ENCODE peak calls at places on chromosome 11, in four cellular contexts. T is right atrium auricular region, J is esophagus squamous epithelium, Z is ovary. Y is an unnamed sample.

GRCh38 chr11:102760355-102761035 is 19.9 kb downstream of the MMP10 start:
- DNase-seq in Z (no peak), T (no peak), J (no peak), Y (no peak)

GRCh38 chr11:48141475-48142100 is 75.0 kb upstream of the OR4B1 start:
- DNase-seq in Z (no peak), T (no peak), J (no peak), Y (no peak)

GRCh38 chr11:43278302-43278956 is 33.4 kb upstream of the API5 start:
- DNase-seq in J (no peak), T (no peak), Z (no peak), Y (no peak)

GRCh38 chr11:47233989-47234668 is 14.5 kb downstream of the ACP2 start:
- DNase-seq in Z (no peak), J (no peak), T (no peak), Y (no peak)

GRCh38 chr11:73330569-73331093 is 22.6 kb downstream of the ARHGEF17 start:
- DNase-seq in T (no peak), J (no peak), Z (no peak), Y (no peak)

GRCh38 chr11:1654388-1655167 is 25.0 kb downstream of the KRTAP5-5 start:
- DNase-seq in Z (no peak), T (no peak), J (no peak), Y (no peak)

GRCh38 chr11:19946681-19947080 is 213.6 kb downstream of the DBX1 start:
- DNase-seq in Z (no peak), T (no peak), J (no peak), Y (no peak)

GRCh38 chr11:1395773-1396374 is 6.1 kb downstream of the BRSK2 start:
- DNase-seq in Z (no peak), T (no peak), J (no peak), Y (no peak)

GRCh38 chr11:60657880-60658279 is 41.5 kb upstream of the MS4A8 start:
- DNase-seq in Z (no peak), J (no peak), T (no peak), Y (no peak)

GRCh38 chr11:34342008-34342533 is 15.7 kb downstream of the ABTB2 start:
- DNase-seq in T (no peak), Z (peak), J (no peak), Y (no peak)

GRCh38 chr11:44880953-44881352 is 69.7 kb downstream of the TP53I11 start:
- DNase-seq in T (no peak), J (no peak), Z (no peak), Y (no peak)

GRCh38 chr11:1199689-1200610 is 22.9 kb upstream of the MUC5B start:
- DNase-seq in J (no peak), Z (peak), T (no peak), Y (no peak)

GRCh38 chr11:15300282-15300681 is 185.6 kb downstream of the INSC start:
- DNase-seq in T (no peak), Z (no peak), J (no peak), Y (no peak)

GRCh38 chr11:69559181-69559580 is 77.7 kb downstream of the LINC01488 start:
- DNase-seq in T (no peak), Z (no peak), J (no peak), Y (no peak)

GRCh38 chr11:74754507-74755255 is 6.0 kb downstream of the RNF169 start:
- DNase-seq in T (no peak), J (no peak), Z (no peak), Y (peak)

GRCh38 chr11:126163074-126163700 is 48.3 kb downstream of the RPUSD4 start:
- DNase-seq in T (no peak), J (no peak), Z (no peak), Y (peak)

GRCh38 chr11:64510759-64511158 is 80.3 kb upstream of the SLC22A12 start:
- DNase-seq in T (no peak), J (no peak), Z (no peak), Y (no peak)

GRCh38 chr11:64503354-64503753 is 87.7 kb upstream of the SLC22A12 start:
- DNase-seq in T (no peak), J (no peak), Z (no peak), Y (no peak)

GRCh38 chr11:64504999-64505398 is 86.0 kb upstream of the SLC22A12 start:
- DNase-seq in T (no peak), J (no peak), Z (no peak), Y (no peak)

GRCh38 chr11:64511966-64512365 is 79.1 kb upstream of the SLC22A12 start:
- DNase-seq in Z (no peak), J (no peak), T (no peak), Y (no peak)

DNA sequence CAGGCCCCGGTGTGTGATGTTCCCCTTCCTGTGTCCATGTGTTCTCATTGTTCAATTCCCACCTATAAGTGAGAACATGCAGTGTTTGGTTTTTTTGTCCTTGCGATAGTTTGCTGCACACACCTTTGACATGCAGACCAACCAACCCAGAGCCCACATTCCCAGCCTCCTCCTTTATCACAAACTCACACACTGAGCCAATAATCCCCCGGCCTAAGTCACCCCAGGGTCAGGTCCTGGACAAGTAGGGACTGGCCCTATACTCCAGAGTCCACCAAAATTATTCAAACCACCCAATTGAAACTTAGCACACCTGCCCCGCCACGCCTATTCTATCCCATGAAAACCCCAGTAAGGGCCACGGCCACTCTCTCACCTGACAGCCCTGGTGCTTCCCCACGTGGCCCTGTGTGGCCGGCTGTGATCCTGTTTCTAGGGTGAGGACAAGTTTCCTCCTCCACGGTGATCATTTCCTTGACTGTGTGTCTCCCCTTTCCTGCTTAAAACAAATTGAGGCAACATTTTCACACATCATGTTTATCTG is 83.1 kb upstream of the SLC22A12 start:
- DNase-seq in T (no peak), Z (no peak), J (no peak), Y (no peak)
- H3K27ac ChIP-seq in T (no peak), Z (no peak), J (no peak), Y (no peak)

GRCh38 chr11:134124660-134125451 is 56.0 kb downstream of the JAM3 start:
- DNase-seq in J (no peak), Z (peak), T (peak), Y (no peak)
- H3K27ac ChIP-seq in J (peak), Z (no peak), T (peak), Y (no peak)

GRCh38 chr11:111913031-111913861 is 712 bp downstream of the HSPB2 start:
- DNase-seq in T (no peak), J (no peak), Z (peak), Y (no peak)

GRCh38 chr11:111913997-111914396 is 1.5 kb downstream of the HSPB2 start:
- DNase-seq in Z (peak), J (no peak), T (no peak), Y (no peak)

GRCh38 chr11:111912535-111912934 is at the start of gene HSPB2:
- DNase-seq in T (no peak), Z (peak), J (no peak), Y (no peak)

GRCh38 chr11:111910637-111911562 is 670 bp downstream of the CRYAB start:
- DNase-seq in T (no peak), Z (no peak), J (no peak), Y (no peak)

GRCh38 chr11:111911563-111912401 is at the start of gene CRYAB:
- DNase-seq in Z (peak), T (peak), J (no peak), Y (peak)
- H3K27ac ChIP-seq in Z (peak), T (peak), J (peak), Y (no peak)

DNA sequence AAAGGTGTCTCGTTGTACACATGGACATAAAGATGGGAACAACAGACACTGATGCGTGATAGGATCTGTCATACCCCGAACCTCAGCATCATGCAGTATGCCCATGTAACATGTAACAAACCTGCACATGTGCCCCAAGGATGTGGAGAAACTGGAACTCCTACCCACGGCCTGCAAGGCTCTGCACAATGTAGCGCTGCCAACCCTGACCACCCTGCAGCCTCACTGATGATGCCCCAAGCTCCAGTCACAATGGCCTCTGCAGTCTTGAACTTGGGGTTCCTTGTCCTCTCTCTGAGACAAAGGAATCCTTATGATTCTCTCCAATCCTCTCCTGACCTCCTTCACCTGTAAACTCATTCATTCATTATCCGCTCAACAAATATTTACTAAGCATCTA is 14.2 kb downstream of the LMO1 start:
- DNase-seq in Z (no peak), J (no peak), T (no peak), Y (no peak)
- H3K27ac ChIP-seq in Z (no peak), J (no peak), T (no peak), Y (no peak)

GRCh38 chr11:123564225-123564624 is 90.2 kb downstream of the SCN3B start:
- DNase-seq in Z (no peak), J (no peak), T (no peak), Y (no peak)

GRCh38 chr11:123560001-123560400 is 94.4 kb downstream of the SCN3B start:
- DNase-seq in J (no peak), Z (peak), T (peak), Y (no peak)

GRCh38 chr11:123561046-123561781 is 93.2 kb downstream of the SCN3B start:
- DNase-seq in J (no peak), T (no peak), Z (peak), Y (no peak)

GRCh38 chr11:123562166-123562565 is 92.3 kb downstream of the SCN3B start:
- DNase-seq in T (no peak), Z (peak), J (no peak), Y (no peak)

GRCh38 chr11:123562829-123563228 is 91.6 kb downstream of the SCN3B start:
- DNase-seq in Z (no peak), J (no peak), T (no peak), Y (no peak)
- H3K27ac ChIP-seq in Z (peak), J (no peak), T (no peak), Y (no peak)

DNA sequence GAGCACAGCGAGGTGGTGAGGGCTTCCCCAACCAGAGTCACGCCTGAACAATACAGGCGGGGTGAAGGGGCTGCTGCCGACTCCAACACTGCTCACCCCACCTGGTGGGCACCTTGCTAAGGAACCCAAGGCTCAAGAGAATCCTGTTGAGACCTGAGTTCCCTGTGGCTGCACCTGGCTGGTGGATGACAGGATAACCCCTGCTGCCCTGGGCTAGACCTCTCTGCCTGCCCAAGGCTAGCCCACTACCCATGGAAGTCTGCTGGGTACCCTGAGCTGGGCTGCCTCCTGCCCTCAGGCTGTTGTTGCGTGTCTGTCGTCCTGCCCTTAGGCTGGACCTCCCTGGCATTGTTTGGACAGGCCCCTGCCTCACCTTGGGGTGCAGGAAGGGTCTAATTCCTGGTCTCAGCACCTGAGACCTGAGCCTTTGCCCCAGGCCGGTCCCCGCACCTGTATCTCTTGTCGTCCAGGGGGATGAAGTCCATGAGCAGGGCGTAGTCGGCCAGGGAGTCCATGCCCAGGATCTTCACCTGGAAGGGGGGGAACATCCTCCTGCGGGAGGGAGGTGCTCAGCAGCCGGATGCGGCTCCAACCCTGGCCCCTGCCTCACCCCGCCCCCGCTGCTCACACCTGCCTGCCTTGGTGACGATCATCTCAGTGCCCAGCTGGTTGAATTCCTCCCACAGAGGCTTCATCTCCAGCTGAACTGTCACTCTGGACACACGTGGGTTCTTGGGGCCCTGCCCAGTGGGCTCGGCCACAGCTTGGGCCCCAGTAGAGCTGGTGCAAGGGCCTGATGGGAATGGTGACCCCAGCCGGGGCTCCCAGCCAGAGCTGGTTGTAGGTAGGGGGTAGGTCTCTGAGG is 4.9 kb upstream of the NUDT8 start:
- DNase-seq in J (no peak), Z (no peak), T (no peak), Y (no peak)
- H3K27ac ChIP-seq in J (no peak), Z (no peak), T (no peak), Y (no peak)

GRCh38 chr11:11621881-11622706 is at the start of gene GALNT18:
- DNase-seq in Z (peak), J (no peak), T (peak), Y (peak)
- H3K27ac ChIP-seq in Z (no peak), J (peak), T (peak), Y (peak)

GRCh38 chr11:124717786-124718634 is 21.7 kb upstream of the NRGN start:
- DNase-seq in T (no peak), J (no peak), Z (no peak), Y (no peak)

GRCh38 chr11:124718801-124719200 is 20.9 kb upstream of the NRGN start:
- DNase-seq in Z (no peak), T (no peak), J (no peak), Y (no peak)

GRCh38 chr11:124719534-124719933 is 20.2 kb upstream of the NRGN start:
- DNase-seq in J (no peak), T (no peak), Z (no peak), Y (no peak)

GRCh38 chr11:124716596-124716995 is 23.1 kb upstream of the NRGN start:
- DNase-seq in T (no peak), Z (no peak), J (no peak), Y (peak)

DNA sequence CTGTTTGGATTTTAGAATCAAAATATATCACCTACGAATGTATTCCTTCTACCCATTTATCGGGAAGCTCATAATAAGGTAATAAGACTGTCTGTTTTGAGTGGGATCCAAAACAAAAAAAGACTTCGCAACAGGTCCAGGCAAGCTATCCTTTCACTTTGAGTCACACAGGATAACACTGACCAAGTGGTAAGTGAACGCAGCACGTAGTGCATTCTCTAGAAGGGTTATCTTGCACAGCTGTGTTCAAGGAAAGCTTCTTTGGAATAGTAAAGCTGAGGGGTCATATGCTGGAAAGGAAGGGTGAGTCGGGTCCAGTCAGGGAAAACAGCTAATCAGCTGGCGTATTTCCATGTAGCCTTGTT is 22.3 kb upstream of the NRGN start:
- DNase-seq in T (no peak), J (no peak), Z (no peak), Y (peak)
- H3K27ac ChIP-seq in T (peak), J (no peak), Z (peak), Y (peak)

DNA sequence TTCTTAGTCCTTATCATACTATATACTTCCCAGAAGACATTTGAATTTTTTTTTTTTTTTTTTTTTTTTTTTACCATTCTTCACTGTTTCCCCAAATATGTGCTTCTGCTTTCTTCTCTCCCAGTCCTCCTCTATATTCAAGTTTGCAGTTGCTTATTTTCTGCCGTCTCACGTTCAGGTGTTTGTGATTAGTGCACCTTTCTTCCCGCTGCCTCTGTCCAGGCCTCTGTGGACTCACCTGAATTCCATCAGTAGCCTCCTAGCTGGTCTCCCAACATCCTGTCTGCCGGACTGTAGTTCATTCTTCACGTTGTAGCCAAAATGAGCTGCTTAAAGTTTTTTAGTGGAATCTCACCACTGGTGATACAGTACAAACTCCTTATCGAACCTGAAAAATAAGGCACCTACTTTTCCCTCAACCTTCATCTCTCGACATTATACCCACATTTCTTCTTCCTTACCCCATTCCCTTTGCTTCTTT is 795 bp upstream of the MSANTD4 start:
- DNase-seq in T (no peak), J (no peak), Z (no peak), Y (no peak)
- H3K27ac ChIP-seq in T (peak), J (peak), Z (peak), Y (peak)

DNA sequence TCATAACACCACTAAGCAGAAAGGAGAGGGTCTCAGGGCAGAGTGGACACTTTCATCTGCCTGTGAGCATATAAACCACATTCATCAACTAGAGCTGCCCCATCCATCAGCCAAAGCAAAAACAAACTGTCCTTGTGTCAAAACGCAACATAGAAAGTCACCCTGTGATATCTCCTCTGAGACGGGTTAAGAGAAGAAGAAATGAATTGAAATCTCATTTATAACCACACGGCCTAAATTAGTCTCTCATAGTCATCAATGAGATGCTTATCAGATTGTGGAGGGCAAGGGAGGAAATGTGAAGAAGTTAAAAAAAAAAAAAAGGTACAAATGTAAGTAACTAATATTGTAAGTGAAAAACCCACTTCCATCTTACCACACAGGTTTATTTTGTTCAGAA is 75.7 kb downstream of the SIK3 start:
- DNase-seq in Z (no peak), J (no peak), T (no peak), Y (no peak)
- H3K27ac ChIP-seq in Z (no peak), J (no peak), T (no peak), Y (no peak)